ENCODE peak calls at places on chromosomes 6 and 20, in four cellular contexts. Z is Caco-2; T is lower lobe of right lung; U is activated CD4-positive, CD25-positive, alpha-beta regulatory T cell. J is an unnamed sample.

GRCh38 chr6:113755449-113756289 is 101.5 kb upstream of the MARCKS start:
- DNase-seq in Z (no peak), U (no peak), T (no peak), J (no peak)

GRCh38 chr6:46367365-46367764 is 123.9 kb downstream of the RCAN2 start:
- DNase-seq in U (no peak), Z (no peak), T (no peak), J (no peak)

GRCh38 chr6:21110684-21111398 is 482.7 kb upstream of the SOX4 start:
- DNase-seq in U (no peak), Z (no peak), T (no peak), J (no peak)

GRCh38 chr6:161443868-161444267 is 170.0 kb upstream of the AGPAT4 start:
- DNase-seq in T (no peak), Z (no peak), U (no peak), J (no peak)

GRCh38 chr20:22905667-22906066 is 129.4 kb upstream of the SSTR4 start:
- DNase-seq in T (no peak), Z (no peak), U (no peak), J (no peak)

GRCh38 chr6:139628220-139628619 is 253.8 kb upstream of the CITED2 start:
- DNase-seq in Z (no peak), U (no peak), T (no peak), J (no peak)

GRCh38 chr6:4350571-4351505 is 215.5 kb upstream of the ECI2 start:
- DNase-seq in Z (no peak), T (no peak), U (no peak), J (no peak)

GRCh38 chr6:143742955-143743255 is 65.1 kb downstream of the PHACTR2 start:
- DNase-seq in Z (no peak), U (no peak), T (no peak), J (no peak)

GRCh38 chr6:30557683-30557981 is 537 bp downstream of the PRR3 start:
- DNase-seq in Z (no peak), T (no peak), U (no peak), J (no peak)

GRCh38 chr6:160379464-160379863 is 31.3 kb downstream of the SLC22A3 start:
- DNase-seq in T (no peak), U (no peak), Z (no peak), J (no peak)